ENCODE peak calls at places on chromosomes 3 and 15, in seven cellular contexts. One of them, this sample, is unnamed.

GRCh38 chr3:139202226-139202958 is 141.4 kb upstream of the MRPS22 start:
- DNase-seq in IMR-90: no peak
- DNase-seq in H9: peak; percentile 86
- DNase-seq in H1: peak; percentile 59
- DNase-seq in mesendoderm: peak; percentile 88
- DNase-seq in mesenchymal stem cell: no peak
- DNase-seq in trophoblast cell: peak; percentile 67
- DNase-seq in this sample: peak; percentile 33

GRCh38 chr3:131537531-131537930 is 34.8 kb upstream of the MRPL3 start:
- DNase-seq in IMR-90: no peak
- DNase-seq in H9: no peak
- DNase-seq in H1: no peak
- DNase-seq in mesendoderm: no peak
- DNase-seq in mesenchymal stem cell: no peak
- DNase-seq in trophoblast cell: no peak
- DNase-seq in this sample: no peak

GRCh38 chr3:107408513-107408912 is 31.3 kb downstream of the CCDC54 start:
- DNase-seq in IMR-90: no peak
- DNase-seq in H9: no peak
- DNase-seq in H1: no peak
- DNase-seq in mesendoderm: no peak
- DNase-seq in mesenchymal stem cell: no peak
- DNase-seq in trophoblast cell: no peak
- DNase-seq in this sample: no peak

GRCh38 chr3:31307131-31307785 is 225.5 kb upstream of the STT3B start:
- DNase-seq in IMR-90: no peak
- DNase-seq in H9: no peak
- DNase-seq in H1: no peak
- DNase-seq in mesendoderm: peak; percentile 9
- DNase-seq in mesenchymal stem cell: no peak
- DNase-seq in trophoblast cell: no peak
- DNase-seq in this sample: no peak

GRCh38 chr15:51924146-51925068 is 47.2 kb downstream of the LEO1 start:
- DNase-seq in IMR-90: no peak
- DNase-seq in H9: peak; percentile 57
- DNase-seq in H1: peak; percentile 55
- DNase-seq in mesendoderm: peak; percentile 55
- DNase-seq in mesenchymal stem cell: no peak
- DNase-seq in trophoblast cell: no peak
- DNase-seq in this sample: peak; percentile 37

GRCh38 chr3:16512435-16513140 is 911 bp downstream of the RFTN1 start:
- DNase-seq in IMR-90: no peak
- DNase-seq in H9: peak; percentile 40
- DNase-seq in H1: peak; percentile 66
- DNase-seq in mesendoderm: peak; percentile 17
- DNase-seq in mesenchymal stem cell: no peak
- DNase-seq in trophoblast cell: peak; percentile 12
- DNase-seq in this sample: no peak

GRCh38 chr3:122520861-122521260 is 6.1 kb upstream of the KPNA1 start:
- DNase-seq in IMR-90: peak; percentile 73
- DNase-seq in H9: no peak
- DNase-seq in H1: no peak
- DNase-seq in mesendoderm: no peak
- DNase-seq in mesenchymal stem cell: no peak
- DNase-seq in trophoblast cell: no peak
- DNase-seq in this sample: no peak

GRCh38 chr15:55186331-55186730 is 10.4 kb downstream of the RSL24D1 start:
- DNase-seq in IMR-90: no peak
- DNase-seq in H9: no peak
- DNase-seq in H1: no peak
- DNase-seq in mesendoderm: no peak
- DNase-seq in mesenchymal stem cell: no peak
- DNase-seq in trophoblast cell: no peak
- DNase-seq in this sample: no peak

GRCh38 chr15:73752817-73753214 is 335 bp downstream of the INSYN1 start:
- DNase-seq in IMR-90: no peak
- DNase-seq in H9: no peak
- DNase-seq in H1: peak; percentile 63
- DNase-seq in mesendoderm: peak; percentile 47
- DNase-seq in mesenchymal stem cell: peak; percentile 9
- DNase-seq in trophoblast cell: peak; percentile 9
- DNase-seq in this sample: no peak

GRCh38 chr3:52836471-52836845 is 1.6 kb upstream of the MUSTN1 start:
- DNase-seq in IMR-90: no peak
- DNase-seq in H9: no peak
- DNase-seq in H1: no peak
- DNase-seq in mesendoderm: no peak
- DNase-seq in mesenchymal stem cell: no peak
- DNase-seq in trophoblast cell: no peak
- DNase-seq in this sample: no peak

GRCh38 chr15:71071529-71071928 is 43.7 kb upstream of the THSD4 start:
- DNase-seq in IMR-90: no peak
- DNase-seq in H9: no peak
- DNase-seq in H1: no peak
- DNase-seq in mesendoderm: no peak
- DNase-seq in mesenchymal stem cell: no peak
- DNase-seq in trophoblast cell: no peak
- DNase-seq in this sample: no peak

GRCh38 chr15:66803182-66803729 is 101.2 kb downstream of the SMAD6 start:
- DNase-seq in IMR-90: peak; percentile 98
- DNase-seq in H9: peak; percentile 88
- DNase-seq in H1: peak; percentile 73
- DNase-seq in mesendoderm: peak; percentile 96
- DNase-seq in mesenchymal stem cell: peak; percentile 99
- DNase-seq in trophoblast cell: peak; percentile 99
- DNase-seq in this sample: peak; percentile 71

GRCh38 chr3:101676765-101677435 is at the start of gene ZBTB11:
- DNase-seq in IMR-90: peak; percentile 100
- DNase-seq in H9: peak; percentile 99
- DNase-seq in H1: peak; percentile 100
- DNase-seq in mesendoderm: peak; percentile 100
- DNase-seq in mesenchymal stem cell: peak; percentile 100
- DNase-seq in trophoblast cell: peak; percentile 100
- DNase-seq in this sample: peak; percentile 100

GRCh38 chr3:136644200-136644599 is 108.0 kb downstream of the STAG1 start:
- DNase-seq in IMR-90: no peak
- DNase-seq in H9: no peak
- DNase-seq in H1: no peak
- DNase-seq in mesendoderm: no peak
- DNase-seq in mesenchymal stem cell: no peak
- DNase-seq in trophoblast cell: no peak
- DNase-seq in this sample: no peak

GRCh38 chr3:122255757-122256439 is 69.2 kb upstream of the CSTA start:
- DNase-seq in IMR-90: peak; percentile 30
- DNase-seq in H9: no peak
- DNase-seq in H1: no peak
- DNase-seq in mesendoderm: no peak
- DNase-seq in mesenchymal stem cell: peak; percentile 70
- DNase-seq in trophoblast cell: no peak
- DNase-seq in this sample: no peak

GRCh38 chr3:49148159-49148558 is 15.3 kb upstream of the LAMB2 start:
- DNase-seq in IMR-90: no peak
- DNase-seq in H9: no peak
- DNase-seq in H1: no peak
- DNase-seq in mesendoderm: no peak
- DNase-seq in mesenchymal stem cell: no peak
- DNase-seq in trophoblast cell: no peak
- DNase-seq in this sample: no peak

GRCh38 chr3:119562307-119562961 is 3.0 kb upstream of the CD80 start:
- DNase-seq in IMR-90: no peak
- DNase-seq in H9: no peak
- DNase-seq in H1: no peak
- DNase-seq in mesendoderm: no peak
- DNase-seq in mesenchymal stem cell: peak; percentile 6
- DNase-seq in trophoblast cell: peak; percentile 35
- DNase-seq in this sample: no peak

GRCh38 chr15:38168472-38169057 is 84.1 kb upstream of the SPRED1 start:
- DNase-seq in IMR-90: no peak
- DNase-seq in H9: no peak
- DNase-seq in H1: no peak
- DNase-seq in mesendoderm: no peak
- DNase-seq in mesenchymal stem cell: no peak
- DNase-seq in trophoblast cell: no peak
- DNase-seq in this sample: no peak

GRCh38 chr15:72923304-72923703 is 129.0 kb upstream of the NEO1 start:
- DNase-seq in IMR-90: no peak
- DNase-seq in H9: peak; percentile 53
- DNase-seq in H1: peak; percentile 56
- DNase-seq in mesendoderm: peak; percentile 55
- DNase-seq in mesenchymal stem cell: no peak
- DNase-seq in trophoblast cell: no peak
- DNase-seq in this sample: no peak

GRCh38 chr3:194754091-194754490 is 68.4 kb downstream of the FAM43A start:
- DNase-seq in IMR-90: no peak
- DNase-seq in H9: no peak
- DNase-seq in H1: no peak
- DNase-seq in mesendoderm: no peak
- DNase-seq in mesenchymal stem cell: no peak
- DNase-seq in trophoblast cell: no peak
- DNase-seq in this sample: no peak
- H3K4me1 ChIP-seq in IMR-90: no peaks in the 10 kb centered on the region
- H3K4me1 ChIP-seq in H9: peaks cover 8% of the 10 kb centered on the region
- H3K4me1 ChIP-seq in H1: peaks cover 6% of the 10 kb centered on the region
- H3K4me1 ChIP-seq in mesendoderm: no peaks in the 10 kb centered on the region
- H3K4me1 ChIP-seq in mesenchymal stem cell: peaks cover 7% of the 10 kb centered on the region
- H3K4me1 ChIP-seq in trophoblast cell: peaks cover 10% of the 10 kb centered on the region
- H3K4me1 ChIP-seq in this sample: peaks cover 14% of the 10 kb centered on the region

GRCh38 chr15:96052154-96052553 is 278.3 kb upstream of the NR2F2 start:
- DNase-seq in IMR-90: no peak
- DNase-seq in H9: no peak
- DNase-seq in H1: no peak
- DNase-seq in mesendoderm: no peak
- DNase-seq in mesenchymal stem cell: no peak
- DNase-seq in trophoblast cell: peak; percentile 40
- DNase-seq in this sample: no peak

GRCh38 chr15:96052572-96053038 is 277.9 kb upstream of the NR2F2 start:
- DNase-seq in IMR-90: no peak
- DNase-seq in H9: no peak
- DNase-seq in H1: peak; percentile 65
- DNase-seq in mesendoderm: no peak
- DNase-seq in mesenchymal stem cell: no peak
- DNase-seq in trophoblast cell: no peak
- DNase-seq in this sample: peak; percentile 40

GRCh38 chr15:96049766-96050165 is 280.7 kb upstream of the NR2F2 start:
- DNase-seq in IMR-90: no peak
- DNase-seq in H9: no peak
- DNase-seq in H1: no peak
- DNase-seq in mesendoderm: no peak
- DNase-seq in mesenchymal stem cell: no peak
- DNase-seq in trophoblast cell: peak; percentile 96
- DNase-seq in this sample: no peak

GRCh38 chr15:96053039-96054021 is 277.2 kb upstream of the NR2F2 start:
- DNase-seq in IMR-90: no peak
- DNase-seq in H9: peak; percentile 52
- DNase-seq in H1: peak; percentile 70
- DNase-seq in mesendoderm: peak; percentile 91
- DNase-seq in mesenchymal stem cell: peak; percentile 55
- DNase-seq in trophoblast cell: peak; percentile 96
- DNase-seq in this sample: peak; percentile 30

DNA sequence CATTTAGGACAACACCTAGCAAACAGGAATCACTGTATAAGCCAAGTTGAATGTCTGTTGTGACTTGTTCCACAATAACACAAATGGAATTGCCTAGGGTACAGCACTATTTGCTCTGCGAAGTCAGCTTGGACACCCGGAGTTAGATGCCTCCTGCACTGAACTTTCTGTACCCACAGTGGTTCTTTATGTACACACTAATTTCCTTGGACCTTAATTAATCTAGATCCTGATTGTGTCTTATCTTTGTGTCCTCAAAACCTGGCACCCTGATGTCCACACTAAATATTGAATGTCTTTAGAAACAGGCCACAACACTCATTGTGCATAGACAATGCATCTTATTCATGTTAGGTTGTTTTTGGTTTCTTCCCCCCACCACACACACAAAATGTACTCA is 278.9 kb upstream of the NR2F2 start:
- DNase-seq in IMR-90: no peak
- DNase-seq in H9: no peak
- DNase-seq in H1: no peak
- DNase-seq in mesendoderm: no peak
- DNase-seq in mesenchymal stem cell: no peak
- DNase-seq in trophoblast cell: peak; percentile 25
- DNase-seq in this sample: no peak
- H2AK5ac ChIP-seq in IMR-90: no peak overlapping the region
- H2AK5ac ChIP-seq in H9: no peak overlapping the region
- H2AK5ac ChIP-seq in H1: no peak overlapping the region
- H2AK5ac ChIP-seq in mesendoderm: no peak overlapping the region
- H2AK5ac ChIP-seq in mesenchymal stem cell: no peak overlapping the region
- H2AK5ac ChIP-seq in trophoblast cell: no peak overlapping the region
- H2AK5ac ChIP-seq in this sample: no peak overlapping the region

GRCh38 chr3:183328823-183329222 is 75.8 kb downstream of the B3GNT5 start:
- DNase-seq in IMR-90: peak; percentile 17
- DNase-seq in H9: no peak
- DNase-seq in H1: no peak
- DNase-seq in mesendoderm: no peak
- DNase-seq in mesenchymal stem cell: peak; percentile 44
- DNase-seq in trophoblast cell: no peak
- DNase-seq in this sample: no peak

GRCh38 chr3:183324083-183324482 is 71.0 kb downstream of the B3GNT5 start:
- DNase-seq in IMR-90: no peak
- DNase-seq in H9: no peak
- DNase-seq in H1: no peak
- DNase-seq in mesendoderm: no peak
- DNase-seq in mesenchymal stem cell: no peak
- DNase-seq in trophoblast cell: no peak
- DNase-seq in this sample: no peak

GRCh38 chr3:183329543-183329942 is 76.5 kb downstream of the B3GNT5 start:
- DNase-seq in IMR-90: no peak
- DNase-seq in H9: no peak
- DNase-seq in H1: no peak
- DNase-seq in mesendoderm: no peak
- DNase-seq in mesenchymal stem cell: no peak
- DNase-seq in trophoblast cell: no peak
- DNase-seq in this sample: no peak

GRCh38 chr3:183328164-183328563 is 75.1 kb downstream of the B3GNT5 start:
- DNase-seq in IMR-90: no peak
- DNase-seq in H9: no peak
- DNase-seq in H1: no peak
- DNase-seq in mesendoderm: no peak
- DNase-seq in mesenchymal stem cell: peak; percentile 29
- DNase-seq in trophoblast cell: no peak
- DNase-seq in this sample: no peak

GRCh38 chr3:183327343-183327742 is 74.3 kb downstream of the B3GNT5 start:
- DNase-seq in IMR-90: no peak
- DNase-seq in H9: no peak
- DNase-seq in H1: no peak
- DNase-seq in mesendoderm: no peak
- DNase-seq in mesenchymal stem cell: no peak
- DNase-seq in trophoblast cell: no peak
- DNase-seq in this sample: no peak
- H3K27ac ChIP-seq in IMR-90: no peak overlapping the region
- H3K27ac ChIP-seq in H9: no peak overlapping the region
- H3K27ac ChIP-seq in H1: no peak overlapping the region
- H3K27ac ChIP-seq in mesendoderm: no peak overlapping the region
- H3K27ac ChIP-seq in mesenchymal stem cell: no peak overlapping the region
- H3K27ac ChIP-seq in trophoblast cell: no peak overlapping the region
- H3K27ac ChIP-seq in this sample: no peak overlapping the region

DNA sequence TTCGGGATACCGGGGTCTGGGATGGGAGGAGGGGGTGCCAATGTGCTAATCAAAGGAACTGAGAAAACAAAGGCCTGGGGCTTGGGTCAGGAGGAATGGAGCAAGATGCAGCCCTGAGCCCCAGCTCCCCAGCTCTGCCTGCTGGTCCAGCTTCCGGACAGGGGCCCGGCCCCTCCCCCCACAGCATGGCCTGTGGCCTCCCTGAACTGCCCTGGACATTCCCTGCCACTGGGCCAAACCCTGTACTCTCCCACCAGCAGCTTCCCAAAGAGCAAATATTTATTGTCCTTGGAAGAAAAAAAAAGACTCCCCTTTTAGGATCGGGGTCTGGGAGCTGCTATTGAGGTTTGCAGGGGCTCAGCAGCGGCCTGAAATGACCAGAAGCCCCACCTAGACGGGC is 5.7 kb upstream of the MYL3 start:
- DNase-seq in IMR-90: no peak
- DNase-seq in H9: no peak
- DNase-seq in H1: no peak
- DNase-seq in mesendoderm: no peak
- DNase-seq in mesenchymal stem cell: no peak
- DNase-seq in trophoblast cell: no peak
- DNase-seq in this sample: no peak
- H3K4me1 ChIP-seq in IMR-90: no peaks in the 10 kb centered on the region
- H3K4me1 ChIP-seq in H9: no peaks in the 10 kb centered on the region
- H3K4me1 ChIP-seq in H1: peaks cover 2% of the 10 kb centered on the region
- H3K4me1 ChIP-seq in mesendoderm: no peaks in the 10 kb centered on the region
- H3K4me1 ChIP-seq in mesenchymal stem cell: peaks cover 12% of the 10 kb centered on the region
- H3K4me1 ChIP-seq in trophoblast cell: peaks cover 5% of the 10 kb centered on the region
- H3K4me1 ChIP-seq in this sample: peaks cover 3% of the 10 kb centered on the region

This sample was measured in neuronal stem cell.